ENCODE peak calls at places on chromosomes 1 and 21, in seven cellular contexts. S is SK-N-SH, F is K562, Q is HepG2, C is GM12891, T is GM12878, G is H1. L is an unnamed sample.

GRCh38 chr1:25875154-25875855 is at the start of gene PAQR7:
- DNase-seq in S (peak; percentile 92), F (peak; percentile 96), Q (peak; percentile 67), C (peak; percentile 76), T (no peak), G (peak; percentile 86), L (peak; percentile 61)

GRCh38 chr1:202315576-202316168 is 26.1 kb downstream of the UBE2T start:
- DNase-seq in S (peak; percentile 86), F (peak; percentile 81), Q (peak; percentile 64), C (peak; percentile 75), T (peak; percentile 19), G (peak; percentile 90), L (peak; percentile 60)

GRCh38 chr1:76759950-76760349 is 107.3 kb upstream of the ST6GALNAC5 start:
- DNase-seq in S (peak; percentile 12), F (no peak), Q (no peak), C (no peak), T (no peak), G (no peak), L (no peak)

GRCh38 chr1:189323090-189323489 is 1154.6 kb downstream of the BRINP3 start:
- DNase-seq in S (no peak), F (no peak), Q (no peak), C (no peak), T (no peak), G (no peak), L (no peak)

GRCh38 chr1:205214756-205215155 is 3.3 kb upstream of the DSTYK start:
- DNase-seq in S (no peak), F (no peak), Q (no peak), C (no peak), T (no peak), G (no peak), L (no peak)

GRCh38 chr1:107145637-107146036 is 4.8 kb downstream of the NTNG1 start:
- DNase-seq in S (no peak), F (no peak), Q (no peak), C (no peak), T (no peak), G (no peak), L (no peak)

GRCh38 chr1:109371271-109371739 is 26.4 kb downstream of the SORT1 start:
- DNase-seq in S (no peak), F (no peak), Q (no peak), C (no peak), T (no peak), G (no peak), L (no peak)

GRCh38 chr1:74767490-74767889 is 34.5 kb downstream of the TYW3 start:
- DNase-seq in S (no peak), F (peak; percentile 37), Q (peak; percentile 20), C (no peak), T (no peak), G (peak; percentile 57), L (no peak)

GRCh38 chr1:165857046-165857801 is 29.8 kb downstream of the UCK2 start:
- DNase-seq in S (no peak), F (no peak), Q (peak; percentile 76), C (no peak), T (no peak), G (no peak), L (no peak)

GRCh38 chr1:27119270-27119618 is 35.7 kb downstream of the SLC9A1 start:
- DNase-seq in S (no peak), F (no peak), Q (no peak), C (no peak), T (no peak), G (no peak), L (no peak)

GRCh38 chr1:208184993-208185703 is 59.0 kb downstream of the PLXNA2 start:
- DNase-seq in S (no peak), F (no peak), Q (no peak), C (no peak), T (no peak), G (no peak), L (no peak)

GRCh38 chr21:29499734-29500343 is 201.1 kb downstream of the BACH1 start:
- DNase-seq in S (peak; percentile 43), F (peak; percentile 24), Q (peak; percentile 50), C (no peak), T (no peak), G (peak; percentile 78), L (no peak)

GRCh38 chr1:156998840-156999239 is 46.7 kb downstream of the ARHGEF11 start:
- DNase-seq in S (peak; percentile 31), F (peak; percentile 26), Q (no peak), C (no peak), T (no peak), G (peak; percentile 44), L (no peak)

GRCh38 chr1:119885903-119886783 is 10.2 kb downstream of the ADAM30 start:
- DNase-seq in S (peak; percentile 53), F (peak; percentile 71), Q (peak; percentile 37), C (peak; percentile 24), T (no peak), G (peak; percentile 88), L (no peak)

GRCh38 chr1:155207578-155208405 is at the start of gene THBS3:
- DNase-seq in S (peak; percentile 73), F (no peak), Q (no peak), C (no peak), T (no peak), G (peak; percentile 59), L (no peak)

GRCh38 chr1:25802915-25803314 is 2.9 kb downstream of the SELENON start:
- DNase-seq in S (peak; percentile 53), F (no peak), Q (no peak), C (no peak), T (no peak), G (no peak), L (no peak)

GRCh38 chr1:224432672-224433040 is 1.9 kb downstream of the WDR26 start:
- DNase-seq in S (peak; percentile 31), F (peak; percentile 25), Q (no peak), C (no peak), T (no peak), G (no peak), L (no peak)

GRCh38 chr1:167541013-167541412 is 12.5 kb downstream of the CREG1 start:
- DNase-seq in S (no peak), F (peak; percentile 5), Q (no peak), C (no peak), T (no peak), G (no peak), L (no peak)

GRCh38 chr1:209600541-209600940 is 17.0 kb downstream of the CAMK1G start:
- DNase-seq in S (no peak), F (no peak), Q (no peak), C (no peak), T (no peak), G (no peak), L (no peak)

GRCh38 chr1:229608590-229608989 is 17.3 kb downstream of the TAF5L start:
- DNase-seq in S (no peak), F (no peak), Q (no peak), C (no peak), T (no peak), G (no peak), L (no peak)

GRCh38 chr1:229379901-229380300 is 37.1 kb upstream of the CCSAP start:
- DNase-seq in S (no peak), F (no peak), Q (no peak), C (no peak), T (no peak), G (no peak), L (no peak)

GRCh38 chr1:116375884-116376733 is 3.1 kb downstream of the ATP1A1 start:
- DNase-seq in S (no peak), F (no peak), Q (peak; percentile 68), C (no peak), T (no peak), G (no peak), L (no peak)

DNA sequence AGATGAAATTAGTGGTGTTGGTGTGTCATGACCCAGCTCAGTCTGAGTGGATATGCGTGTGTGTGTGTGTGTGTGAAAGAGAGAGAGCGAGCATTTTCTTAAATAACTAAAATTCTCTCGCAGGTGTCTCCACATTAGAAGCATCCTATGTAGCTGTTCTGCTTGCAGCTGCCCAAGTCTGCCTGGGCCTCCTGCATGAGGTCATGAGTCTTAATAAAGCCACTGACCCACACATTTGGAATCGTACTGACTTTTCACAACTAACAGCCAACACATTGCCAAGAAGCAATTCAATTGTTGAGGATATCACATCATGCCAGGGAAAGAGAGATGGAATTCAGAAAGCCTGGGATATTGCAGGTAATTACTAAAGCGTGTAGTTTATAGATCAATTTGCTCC is 238.2 kb upstream of the AJAP1 start:
- DNase-seq in S (no peak), F (no peak), Q (no peak), C (no peak), T (no peak), G (no peak), L (no peak)
- TF ChIP-seq TAF1 in S (no peak), F (no peak), Q (no peak), C (no peak), T (no peak), G (no peak), L (no peak)

GRCh38 chr1:100184536-100184935 is 6.5 kb upstream of the LRRC39 start:
- DNase-seq in S (no peak), F (no peak), Q (no peak), C (no peak), T (peak; percentile 23), G (no peak), L (no peak)

GRCh38 chr1:100183370-100183769 is 5.3 kb upstream of the LRRC39 start:
- DNase-seq in S (no peak), F (no peak), Q (no peak), C (no peak), T (no peak), G (no peak), L (no peak)

GRCh38 chr1:100187912-100188311 is 9.9 kb upstream of the LRRC39 start:
- DNase-seq in S (no peak), F (no peak), Q (peak; percentile 17), C (no peak), T (no peak), G (no peak), L (no peak)

GRCh38 chr1:100188617-100189016 is 10.6 kb upstream of the LRRC39 start:
- DNase-seq in S (peak; percentile 45), F (no peak), Q (no peak), C (no peak), T (peak; percentile 31), G (no peak), L (no peak)
- TF ChIP-seq TAF1 in S (no peak), F (no peak), Q (no peak), C (no peak), T (no peak), G (no peak), L (no peak)

GRCh38 chr1:36153476-36153875 is 2.5 kb upstream of the MAP7D1 start:
- DNase-seq in S (no peak), F (no peak), Q (no peak), C (no peak), T (no peak), G (no peak), L (no peak)
- TF ChIP-seq TAF1 in S (no peak), F (no peak), Q (no peak), C (no peak), T (no peak), G (no peak), L (no peak)

DNA sequence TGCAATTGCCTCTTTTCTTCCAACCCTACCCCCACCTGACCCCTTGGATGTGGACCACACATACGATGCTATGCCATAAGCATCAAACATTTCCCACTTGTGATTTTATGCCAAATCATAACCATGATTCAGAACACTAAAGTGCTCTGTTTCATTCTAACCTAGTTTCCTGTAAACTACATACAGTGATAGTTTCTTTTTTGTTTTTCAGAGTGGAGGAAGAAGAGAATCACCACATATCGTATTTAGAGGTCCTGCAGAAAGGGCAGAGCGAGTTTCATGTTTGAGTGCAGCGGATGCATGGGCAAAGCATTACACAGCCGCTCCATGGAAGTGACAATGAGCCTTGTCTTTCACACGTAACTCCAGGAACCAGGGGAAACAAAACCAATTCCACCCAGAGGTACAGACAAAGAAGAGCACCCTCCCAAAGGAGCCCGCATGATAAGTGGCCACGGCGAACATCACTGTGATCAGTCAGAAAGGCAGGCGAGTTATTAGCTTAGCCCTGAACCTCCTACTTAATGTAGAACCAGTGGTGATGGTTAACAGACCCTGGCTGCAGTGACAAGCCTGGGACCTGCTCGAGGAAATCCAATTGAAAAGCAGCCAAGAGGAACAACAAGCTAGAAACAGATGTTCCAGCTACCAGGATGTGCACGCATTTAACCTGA is 64.0 kb upstream of the ZNF281 start:
- DNase-seq in S (peak; percentile 82), F (no peak), Q (no peak), C (no peak), T (peak; percentile 57), G (no peak), L (no peak)
- TF ChIP-seq TAF1 in S (no peak), F (no peak), Q (no peak), C (no peak), T (peak; percentile 17), G (no peak), L (peak; percentile 10)